ENCODE peak calls at places on chromosome 9, in ten cellular contexts. W is HCT116, F is tibial artery, S is coronary artery, O is tibial nerve, B is sigmoid colon, I is A673, G is heart left ventricle, J is uterus, X is cardiac muscle cell. Z is an unnamed sample.

GRCh38 chr9:35746583-35746982 is 2.4 kb downstream of the GBA2 start:
- DNase-seq in F (no peak), J (no peak), X (no peak), S (no peak), O (no peak), B (no peak), G (no peak), I (no peak), W (no peak), Z (no peak)

GRCh38 chr9:7376838-7377237 is 422.7 kb downstream of the DMAC1 start:
- DNase-seq in F (no peak), J (no peak), G (no peak), I (peak), W (no peak), O (no peak), B (no peak), X (no peak), S (no peak), Z (no peak)

GRCh38 chr9:23658859-23659258 is 167.2 kb downstream of the ELAVL2 start:
- DNase-seq in I (no peak), X (peak), B (no peak), F (no peak), W (no peak), O (no peak), G (no peak), S (no peak), J (no peak), Z (no peak)

GRCh38 chr9:35826071-35826701 is 2.3 kb downstream of the FAM221B start:
- DNase-seq in I (peak), X (peak), F (no peak), B (peak), S (no peak), J (no peak), G (no peak), W (peak), O (no peak), Z (peak)

GRCh38 chr9:121735792-121736130 is 84.3 kb downstream of the DAB2IP start:
- DNase-seq in W (no peak), B (no peak), I (no peak), O (no peak), G (no peak), X (peak), J (no peak), F (no peak), S (no peak), Z (no peak)

GRCh38 chr9:2824564-2824963 is 19.3 kb downstream of the PUM3 start:
- DNase-seq in X (peak), B (no peak), F (no peak), G (no peak), W (no peak), J (no peak), I (peak), S (no peak), O (no peak), Z (no peak)

GRCh38 chr9:126804198-126804695 is 593 bp upstream of the ZBTB43 start:
- DNase-seq in X (no peak), J (peak), G (peak), S (no peak), O (no peak), W (no peak), B (peak), F (no peak), I (no peak), Z (no peak)

GRCh38 chr9:126822278-126822677 is 17.4 kb downstream of the ZBTB43 start:
- DNase-seq in I (no peak), F (no peak), X (no peak), S (no peak), W (no peak), O (no peak), G (no peak), B (no peak), J (no peak), Z (no peak)

GRCh38 chr9:76613980-76614379 is 150.3 kb upstream of the PCA3 start:
- DNase-seq in F (no peak), I (no peak), S (no peak), X (no peak), B (no peak), J (no peak), O (no peak), W (no peak), G (no peak), Z (no peak)

GRCh38 chr9:660227-660626 is 181.3 kb upstream of the DMRT1 start:
- DNase-seq in O (no peak), S (no peak), G (no peak), J (no peak), F (no peak), W (no peak), B (no peak), X (no peak), I (no peak), Z (no peak)

GRCh38 chr9:90547896-90548295 is 94.7 kb downstream of the DIRAS2 start:
- DNase-seq in W (no peak), I (no peak), J (no peak), O (no peak), S (no peak), F (no peak), G (no peak), B (no peak), X (no peak), Z (no peak)
- TF ChIP-seq CTCF in W (no peak), I (peak), J (no peak), O (no peak), S (no peak), F (no peak), G (no peak), B (no peak), X (peak), Z (no peak)

GRCh38 chr9:137421838-137422667 is 909 bp downstream of the EXD3 start:
- DNase-seq in G (no peak), W (no peak), I (no peak), J (no peak), X (no peak), F (no peak), B (peak), S (no peak), O (no peak), Z (no peak)
- H3K4me3 ChIP-seq in G (peak), W (peak), I (peak), J (peak), X (peak), F (peak), B (peak), S (peak), O (peak), Z (peak)

DNA sequence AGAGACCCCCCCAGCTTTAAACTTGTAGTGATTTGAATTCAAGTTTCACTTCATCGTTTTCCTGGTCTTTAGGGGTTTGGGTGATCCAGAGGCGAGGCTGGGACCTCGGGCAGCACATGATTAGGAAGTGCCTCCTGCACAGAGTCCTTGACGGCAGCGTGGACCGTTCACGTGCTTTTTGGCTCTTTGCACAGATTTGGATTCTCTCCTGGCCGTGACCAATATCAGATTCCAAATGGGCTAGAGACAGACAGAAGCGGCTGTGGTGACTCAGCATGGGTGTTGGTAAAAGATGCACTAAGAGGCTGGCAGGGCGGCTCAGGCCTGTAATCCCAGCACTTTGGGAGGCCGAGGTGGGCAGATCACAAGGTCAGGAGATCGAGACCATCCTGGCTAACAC is 117.2 kb upstream of the CACNA1B start:
- DNase-seq in B (peak), J (no peak), O (no peak), F (no peak), W (no peak), G (no peak), I (no peak), S (no peak), X (no peak), Z (peak)
- H3K27ac ChIP-seq in B (no peak), J (no peak), O (no peak), F (no peak), W (no peak), G (no peak), I (no peak), S (no peak), X (no peak), Z (peak)

GRCh38 chr9:13857521-13857920 is 456.4 kb downstream of the NFIB start:
- DNase-seq in F (no peak), B (no peak), J (no peak), W (no peak), G (no peak), O (no peak), X (no peak), I (no peak), S (no peak), Z (peak)

GRCh38 chr9:13862562-13862961 is 451.4 kb downstream of the NFIB start:
- DNase-seq in F (no peak), X (no peak), I (no peak), O (no peak), S (no peak), G (no peak), B (no peak), J (no peak), W (no peak), Z (no peak)

GRCh38 chr9:13863112-13863511 is 450.8 kb downstream of the NFIB start:
- DNase-seq in G (peak), W (no peak), B (peak), J (peak), X (peak), I (peak), S (peak), O (peak), F (peak), Z (no peak)

GRCh38 chr9:13860019-13860418 is 453.9 kb downstream of the NFIB start:
- DNase-seq in O (no peak), X (no peak), G (no peak), I (no peak), F (no peak), B (no peak), W (no peak), J (peak), S (no peak), Z (peak)

GRCh38 chr9:13860926-13861325 is 453.0 kb downstream of the NFIB start:
- DNase-seq in B (no peak), G (no peak), S (no peak), J (no peak), X (no peak), I (no peak), W (no peak), O (no peak), F (no peak), Z (no peak)
- TF ChIP-seq CTCF in B (no peak), G (no peak), S (no peak), J (no peak), X (no peak), I (no peak), W (no peak), O (no peak), F (no peak), Z (no peak)

GRCh38 chr9:135076143-135076875 is 11.2 kb upstream of the OLFM1 start:
- DNase-seq in G (no peak), F (no peak), S (peak), B (peak), J (no peak), W (no peak), I (no peak), O (no peak), X (no peak), Z (no peak)
- H3K4me3 ChIP-seq in G (peak), F (peak), S (peak), B (peak), J (peak), W (no peak), I (peak), O (peak), X (no peak), Z (no peak)

GRCh38 chr9:71740199-71740598 is 28.1 kb downstream of the CEMIP2 start:
- DNase-seq in F (no peak), G (no peak), W (no peak), X (no peak), O (no peak), B (no peak), S (no peak), J (no peak), I (no peak), Z (no peak)
- H3K27ac ChIP-seq in F (no peak), G (no peak), W (no peak), X (no peak), O (no peak), B (no peak), S (no peak), J (no peak), I (no peak), Z (no peak)

DNA sequence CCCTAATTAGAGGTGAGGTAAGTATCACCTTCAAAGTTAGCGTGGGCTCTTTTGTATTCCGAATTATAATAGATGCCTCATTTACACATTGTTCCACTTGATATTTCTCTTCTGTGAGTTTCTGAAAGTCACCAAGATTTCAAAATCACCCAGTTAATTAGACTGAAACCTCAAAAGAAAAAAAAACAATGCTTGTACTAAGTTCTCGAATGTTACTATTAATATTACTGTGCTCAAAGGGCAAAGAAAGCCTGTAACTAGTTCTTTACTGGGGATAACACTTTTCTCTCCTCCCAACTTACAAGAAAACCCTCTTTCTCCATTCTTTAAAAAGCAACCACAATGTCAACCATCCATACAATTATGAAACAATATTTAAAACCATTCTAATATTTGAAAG is 98.5 kb downstream of the STRBP start:
- DNase-seq in B (no peak), F (no peak), J (no peak), G (no peak), I (no peak), X (no peak), W (no peak), O (no peak), S (no peak), Z (no peak)
- TF ChIP-seq CTCF in B (no peak), F (no peak), J (no peak), G (no peak), I (no peak), X (no peak), W (no peak), O (no peak), S (no peak), Z (no peak)

DNA sequence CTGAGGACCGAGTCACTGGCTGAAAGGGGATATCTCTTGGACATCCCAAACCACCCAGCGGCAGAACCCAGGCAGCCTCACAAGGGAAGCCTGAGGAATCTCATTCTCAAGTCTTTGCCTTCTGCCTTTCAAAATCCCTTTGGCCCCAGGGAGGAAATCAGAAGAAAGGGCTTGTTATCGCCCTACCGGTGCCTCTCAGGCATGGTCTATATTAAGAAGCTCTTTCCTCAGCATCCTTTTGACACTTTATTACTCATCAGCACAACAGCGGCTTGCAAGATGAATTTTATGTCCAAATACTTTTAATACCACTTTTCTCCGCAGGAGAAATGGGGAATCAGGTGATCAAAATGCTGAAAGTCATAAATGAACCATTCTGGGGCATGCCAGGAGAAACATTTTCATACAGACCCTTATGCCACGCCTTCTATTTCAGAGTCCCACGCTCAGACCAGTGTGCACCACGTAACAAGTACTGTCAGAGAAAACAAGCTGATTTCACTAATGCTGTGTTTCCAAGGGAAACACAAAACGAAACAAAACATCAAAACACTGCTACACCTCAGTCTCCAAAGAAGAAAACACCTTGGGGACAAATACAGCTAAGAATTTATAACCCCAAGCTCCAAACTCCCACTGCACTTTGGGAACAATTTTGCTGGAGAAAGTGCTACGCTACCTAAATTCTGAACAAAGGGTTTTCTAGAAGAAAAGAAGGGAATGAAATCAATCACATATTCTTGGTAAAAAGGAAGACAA is 30.0 kb downstream of the RAPGEF1 start:
- DNase-seq in S (no peak), X (no peak), I (peak), W (no peak), O (no peak), B (no peak), J (no peak), G (no peak), F (no peak), Z (peak)
- H3K4me3 ChIP-seq in S (no peak), X (no peak), I (no peak), W (no peak), O (no peak), B (no peak), J (no peak), G (peak), F (no peak), Z (no peak)

DNA sequence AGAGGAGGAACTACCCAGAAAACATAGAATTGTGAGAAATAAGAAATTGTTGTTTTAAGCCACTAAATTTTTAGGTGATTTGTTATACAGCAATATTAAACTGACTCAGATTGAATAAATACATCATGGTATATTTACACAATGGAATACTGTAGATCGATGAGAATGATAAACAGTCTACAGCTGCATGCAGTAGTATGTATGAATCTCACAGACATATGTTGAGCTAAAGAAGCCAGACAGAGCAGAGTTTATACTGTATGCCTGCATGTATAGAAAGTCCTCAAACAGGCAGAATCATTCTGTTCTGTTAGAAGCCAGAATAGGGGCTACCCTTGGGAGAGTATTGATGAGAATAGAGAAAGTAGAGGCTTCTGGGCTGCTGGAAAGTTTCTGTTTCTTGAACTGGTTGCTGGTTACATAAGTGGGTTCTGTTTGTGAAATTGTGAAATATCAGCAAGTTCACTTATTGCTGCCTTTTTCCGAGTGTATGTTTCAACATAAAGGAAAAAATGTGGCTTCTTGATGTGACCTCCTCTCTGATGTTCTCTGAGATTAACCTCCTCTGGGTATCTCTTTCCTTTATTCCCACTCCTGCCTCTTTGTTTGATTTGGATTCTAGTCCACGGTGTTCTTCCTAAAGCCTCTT is 9.6 kb downstream of the KIAA1958 start:
- DNase-seq in X (no peak), B (no peak), J (no peak), F (no peak), G (no peak), W (no peak), I (no peak), S (no peak), O (no peak), Z (no peak)
- H3K27ac ChIP-seq in X (no peak), B (no peak), J (no peak), F (peak), G (no peak), W (no peak), I (no peak), S (peak), O (no peak), Z (no peak)

GRCh38 chr9:98881836-98882568 is 61.7 kb upstream of the COL15A1 start:
- DNase-seq in B (no peak), I (no peak), G (no peak), O (no peak), S (peak), J (no peak), W (no peak), F (no peak), X (no peak), Z (no peak)
- TF ChIP-seq CTCF in B (no peak), I (no peak), G (no peak), O (no peak), S (no peak), J (no peak), W (peak), F (peak), X (no peak), Z (peak)